ENCODE peak calls at places on chromosomes 4 and X, in eight cellular contexts. E is GM12878, I is stomach, S is HCT116, H is breast epithelium, T is K562, M is sigmoid colon, G is transverse colon. R is an unnamed sample.

GRCh38 chrX:48802089-48802812 is 384 bp downstream of the HDAC6 start:
- DNase-seq in H (peak; percentile 82), E (peak; percentile 40), T (peak; percentile 80), G (peak; percentile 91), M (peak; percentile 94), I (peak; percentile 86), S (peak; percentile 57), R (peak; percentile 49)

GRCh38 chrX:48468247-48468671 is 1.8 kb downstream of the SLC38A5 start:
- DNase-seq in T (peak; percentile 83), H (no peak), S (no peak), M (peak; percentile 66), E (no peak), G (peak; percentile 62), I (peak; percentile 43), R (peak; percentile 44)

GRCh38 chr4:80385397-80386280 is 50.1 kb downstream of the CFAP299 start:
- DNase-seq in G (no peak), E (no peak), T (no peak), I (no peak), H (no peak), S (no peak), M (no peak), R (no peak)

GRCh38 chrX:21973321-21974010 is 33.0 kb downstream of the SMS start:
- DNase-seq in M (no peak), T (no peak), G (no peak), S (no peak), H (no peak), I (no peak), E (no peak), R (no peak)

GRCh38 chr4:146510942-146511341 is 10.8 kb downstream of the SLC10A7 start:
- DNase-seq in H (no peak), G (no peak), M (no peak), S (no peak), I (no peak), T (no peak), E (no peak), R (no peak)

GRCh38 chrX:154717824-154718223 is 33.1 kb downstream of the GAB3 start:
- DNase-seq in I (no peak), M (no peak), E (no peak), S (no peak), G (peak; percentile 26), H (no peak), T (peak; percentile 83), R (no peak)

GRCh38 chrX:130975947-130976346 is 72.9 kb upstream of the ENOX2 start:
- DNase-seq in T (peak; percentile 48), M (no peak), H (no peak), I (no peak), S (peak; percentile 31), E (no peak), G (peak; percentile 38), R (no peak)

GRCh38 chr4:158333820-158334219 is 123.5 kb downstream of the TMEM144 start:
- DNase-seq in T (no peak), G (no peak), E (no peak), I (no peak), M (no peak), H (no peak), S (no peak), R (no peak)

GRCh38 chr4:5563856-5564255 is 144.5 kb downstream of the EVC2 start:
- DNase-seq in I (no peak), E (no peak), M (no peak), H (no peak), G (no peak), T (no peak), S (no peak), R (no peak)

GRCh38 chrX:63128509-63128908 is 222.6 kb downstream of the SPIN4 start:
- DNase-seq in M (no peak), E (peak; percentile 53), G (no peak), S (peak; percentile 16), T (no peak), I (no peak), H (no peak), R (no peak)

GRCh38 chr4:185679523-185679922 is 132.5 kb downstream of the SORBS2 start:
- DNase-seq in T (no peak), H (no peak), G (no peak), I (no peak), S (no peak), E (no peak), M (no peak), R (no peak)

GRCh38 chrX:124232523-124233201 is 99.8 kb upstream of the TEX13D start:
- DNase-seq in G (no peak), I (no peak), T (no peak), E (no peak), H (no peak), M (no peak), S (no peak), R (no peak)

GRCh38 chrX:35244088-35244741 is 301.6 kb downstream of the FAM47B start:
- DNase-seq in H (no peak), I (no peak), G (no peak), M (no peak), S (no peak), E (no peak), T (no peak), R (no peak)

GRCh38 chrX:150504399-150505186 is 63.8 kb upstream of the MTM1 start:
- DNase-seq in G (no peak), E (no peak), I (no peak), H (no peak), S (no peak), T (no peak), M (no peak), R (no peak)

GRCh38 chr4:73599182-73599581 is 21.1 kb downstream of the RASSF6 start:
- DNase-seq in I (peak; percentile 69), G (peak; percentile 80), T (peak; percentile 30), E (no peak), M (no peak), H (no peak), S (peak; percentile 38), R (no peak)

GRCh38 chr4:153432971-153433752 is 33.0 kb upstream of the TMEM131L start:
- DNase-seq in I (peak; percentile 83), T (peak; percentile 80), M (peak; percentile 74), E (peak; percentile 99), S (peak; percentile 77), H (peak; percentile 60), G (peak; percentile 74), R (peak; percentile 41)

GRCh38 chrX:28273751-28274150 is 292.5 kb upstream of the DCAF8L1 start:
- DNase-seq in G (no peak), E (no peak), T (no peak), S (no peak), M (no peak), I (no peak), H (no peak), R (no peak)

GRCh38 chr4:42397256-42397634 is at the start of gene SHISA3:
- DNase-seq in H (no peak), G (peak; percentile 9), I (no peak), S (no peak), T (no peak), E (no peak), M (no peak), R (peak; percentile 25)

GRCh38 chr4:78710536-78710935 is 65.6 kb upstream of the BMP2K start:
- DNase-seq in T (no peak), M (no peak), E (no peak), S (peak; percentile 7), H (no peak), I (no peak), G (no peak), R (no peak)

GRCh38 chr4:144787365-144788263 is 141.7 kb downstream of the HHIP start:
- DNase-seq in H (no peak), I (no peak), S (peak; percentile 31), T (peak; percentile 23), E (no peak), M (no peak), G (no peak), R (no peak)

GRCh38 chr4:155889036-155889793 is 14.3 kb upstream of the TDO2 start:
- DNase-seq in S (no peak), H (no peak), E (peak; percentile 58), M (no peak), G (no peak), T (no peak), I (no peak), R (no peak)

GRCh38 chrX:24426340-24426913 is 38.7 kb upstream of the PDK3 start:
- DNase-seq in I (no peak), T (peak; percentile 16), M (no peak), G (no peak), S (no peak), E (no peak), H (no peak), R (no peak)

GRCh38 chrX:981791-982626 is 230.4 kb downstream of the CRLF2 start:
- DNase-seq in M (no peak), I (no peak), S (no peak), T (no peak), G (no peak), H (no peak), E (no peak), R (no peak)

GRCh38 chrX:101051549-101052302 is at the start of gene TRMT2B:
- DNase-seq in M (peak; percentile 95), S (peak; percentile 52), I (peak; percentile 80), G (peak; percentile 87), T (peak; percentile 84), H (peak; percentile 68), E (peak; percentile 44), R (peak; percentile 42)
- TF ChIP-seq POLR2A in M (peak; percentile 21), S (peak; percentile 22), I (no peak), G (peak; percentile 64), T (peak; percentile 80), H (no peak), E (peak; percentile 79), R (peak; percentile 54)

DNA sequence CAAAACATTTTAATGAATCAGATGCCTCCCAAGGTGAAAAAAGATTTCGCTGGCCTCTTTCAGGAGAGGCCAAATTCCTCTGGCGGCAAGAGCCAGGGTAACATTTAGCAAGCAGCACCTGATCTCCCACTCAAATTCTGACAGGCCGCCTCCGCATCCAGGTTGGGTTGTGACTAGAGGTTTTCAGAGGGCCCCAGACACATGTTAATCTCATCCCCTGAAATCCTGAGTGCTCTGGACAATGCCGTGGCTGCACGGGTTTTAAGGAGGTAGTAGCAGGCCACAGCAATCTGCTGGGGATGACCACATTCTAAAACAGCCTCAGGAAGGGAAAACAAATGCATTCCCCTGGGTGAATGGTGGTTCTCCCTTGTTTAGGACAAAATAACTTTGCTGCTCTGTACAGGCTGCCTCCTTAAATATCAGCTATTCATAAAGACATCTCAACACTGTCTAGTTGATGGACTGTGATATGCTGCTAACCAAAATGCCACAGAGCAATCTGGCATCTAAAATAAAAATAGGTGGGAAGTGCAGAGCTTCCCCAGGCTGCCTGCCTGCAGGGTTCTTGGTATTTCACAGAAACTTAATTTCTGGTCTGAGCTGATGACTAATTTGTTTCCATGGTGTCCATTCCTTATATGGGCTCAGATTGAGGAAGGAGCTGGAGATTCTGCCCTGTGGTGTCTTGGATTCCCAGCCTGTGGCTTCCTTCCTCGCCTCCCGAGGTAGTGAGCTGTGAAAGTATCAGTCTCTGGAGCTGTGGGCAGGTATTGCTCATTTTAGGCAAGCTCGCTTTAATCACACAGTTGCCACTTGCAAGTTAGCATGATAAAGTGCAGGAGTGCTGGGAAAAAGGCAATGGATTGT is 202.1 kb downstream of the DCLK2 start:
- DNase-seq in G (no peak), M (no peak), T (no peak), H (no peak), E (no peak), I (no peak), S (no peak), R (no peak)
- TF ChIP-seq POLR2AphosphoS5 in G (no peak), M (no peak), T (no peak), H (no peak), E (no peak), I (no peak), S (no peak), R (no peak)

GRCh38 chr4:8158710-8159521 is at the start of gene ABLIM2:
- DNase-seq in G (peak; percentile 99), I (peak; percentile 99), M (peak; percentile 99), T (peak; percentile 98), S (peak; percentile 91), H (peak; percentile 97), E (peak; percentile 87), R (peak; percentile 98)
- TF ChIP-seq POLR2A in G (peak; percentile 71), I (no peak), M (peak; percentile 52), T (no peak), S (peak; percentile 56), H (peak; percentile 15), E (peak; percentile 81), R (no peak)

GRCh38 chr4:83582289-83582756 is 46.4 kb downstream of the GPAT3 start:
- DNase-seq in G (peak; percentile 83), H (peak; percentile 54), T (no peak), S (no peak), I (peak; percentile 54), E (no peak), M (peak; percentile 68), R (no peak)
- TF ChIP-seq POLR2AphosphoS5 in G (no peak), H (no peak), T (no peak), S (no peak), I (peak; percentile 45), E (no peak), M (no peak), R (no peak)